ENCODE peak calls at places on chromosomes 5 and 9, in four cellular contexts. M is neural progenitor cell, E is AG04450, V is H9. X is an unnamed sample.

GRCh38 chr5:75677607-75678006 is 39.6 kb downstream of the POC5 start:
- DNase-seq in M (no peak), E (no peak), V (no peak), X (no peak)

GRCh38 chr5:57332350-57332749 is 150.3 kb downstream of the ACTBL2 start:
- DNase-seq in E (peak; percentile 60), M (no peak), V (no peak), X (no peak)

GRCh38 chr9:120755044-120755443 is 38.2 kb downstream of the FBXW2 start:
- DNase-seq in E (no peak), M (no peak), V (no peak), X (no peak)

GRCh38 chr9:14692536-14692917 is 705 bp downstream of the ZDHHC21 start:
- DNase-seq in M (no peak), E (no peak), V (no peak), X (no peak)

GRCh38 chr5:132656774-132657355 is 1.1 kb upstream of the IL13 start:
- DNase-seq in E (no peak), M (no peak), V (no peak), X (no peak)

GRCh38 chr9:128902351-128903078 is 18.3 kb upstream of the PHYHD1 start:
- DNase-seq in E (no peak), V (no peak), M (no peak), X (peak; percentile 56)

GRCh38 chr5:137867664-137868063 is at the start of gene MYOT:
- DNase-seq in V (no peak), M (no peak), E (no peak), X (no peak)

GRCh38 chr5:160507181-160507811 is 85.6 kb downstream of the PTTG1 start:
- DNase-seq in M (no peak), V (no peak), E (no peak), X (no peak)

GRCh38 chr5:31639488-31640011 is 619 bp downstream of the PDZD2 start:
- DNase-seq in M (peak; percentile 49), E (no peak), V (no peak), X (peak; percentile 21)

GRCh38 chr5:180494510-180495181 is 467 bp downstream of the CNOT6 start:
- DNase-seq in V (peak; percentile 48), M (peak; percentile 74), E (no peak), X (no peak)

GRCh38 chr9:86093788-86094555 is 5.4 kb downstream of the GOLM1 start:
- DNase-seq in M (no peak), E (no peak), V (no peak), X (no peak)

GRCh38 chr5:139051392-139051791 is 146.8 kb downstream of the SIL1 start:
- DNase-seq in M (no peak), E (no peak), V (no peak), X (no peak)

DNA sequence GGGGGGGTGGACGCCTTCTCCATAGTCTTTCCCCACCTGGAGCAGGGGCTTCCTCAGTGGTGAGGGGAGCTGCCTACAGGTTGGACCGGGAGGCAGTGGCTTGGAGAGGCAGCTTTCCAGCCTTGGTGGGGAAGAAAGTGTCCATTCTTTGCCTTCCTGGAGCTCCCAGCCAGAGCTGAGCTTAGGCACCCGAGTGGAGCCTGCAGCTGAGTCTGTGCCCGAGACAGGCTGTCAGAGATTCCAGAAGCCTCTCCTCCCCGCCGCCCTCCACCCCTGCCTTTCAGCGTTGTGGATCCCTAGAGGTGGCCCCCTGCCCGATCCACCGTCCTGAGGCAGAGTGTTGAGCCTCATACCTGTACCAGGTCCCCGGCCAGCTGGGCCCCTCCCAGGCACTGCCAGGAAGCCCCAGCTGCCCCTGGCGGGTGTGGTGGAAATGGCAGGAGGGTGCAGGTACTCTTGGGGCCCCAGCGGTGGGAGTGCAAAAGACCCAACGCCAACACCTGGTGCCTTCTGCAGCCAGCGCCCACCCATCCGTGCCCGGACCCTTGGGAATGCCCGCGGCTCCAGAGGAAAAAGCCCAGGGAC is 112.0 kb downstream of the RXRA start:
- DNase-seq in E (no peak), V (peak; percentile 70), M (peak; percentile 22), X (no peak)
- TF ChIP-seq CTCF in E (no peak), V (peak; percentile 52), M (peak; percentile 13), X (no peak)

DNA sequence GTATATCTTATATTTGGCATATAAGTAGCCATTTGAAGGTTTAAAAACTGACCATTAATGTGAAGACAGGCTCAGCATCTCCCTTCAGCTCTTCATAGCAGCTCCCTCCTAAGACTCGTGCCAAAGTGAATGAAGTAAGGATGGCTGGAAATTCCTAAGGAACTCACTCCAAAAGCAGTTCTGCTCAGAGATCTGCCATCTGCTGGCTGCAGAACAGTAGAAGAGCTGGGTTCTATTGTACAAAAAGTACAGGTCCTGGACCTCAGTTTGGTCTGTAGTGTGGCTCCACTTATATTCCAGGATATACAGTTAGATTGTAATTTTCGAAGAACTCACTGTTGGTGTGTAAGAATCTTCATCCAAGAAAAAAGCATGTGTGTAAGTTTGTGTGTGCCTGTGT is 104.9 kb upstream of the RUSC2 start:
- DNase-seq in V (no peak), E (peak; percentile 37), M (peak; percentile 38), X (no peak)
- TF ChIP-seq CTCF in V (peak; percentile 46), E (peak; percentile 69), M (peak; percentile 47), X (no peak)

GRCh38 chr9:2138646-2139045 is 123.5 kb downstream of the SMARCA2 start:
- DNase-seq in M (no peak), V (no peak), E (no peak), X (no peak)
- TF ChIP-seq CTCF in M (no peak), V (no peak), E (no peak), X (no peak)

GRCh38 chr5:55603947-55604346 is 69.2 kb upstream of the PLPP1 start:
- DNase-seq in M (no peak), E (no peak), V (no peak), X (no peak)
- TF ChIP-seq CTCF in M (no peak), E (no peak), V (no peak), X (no peak)

DNA sequence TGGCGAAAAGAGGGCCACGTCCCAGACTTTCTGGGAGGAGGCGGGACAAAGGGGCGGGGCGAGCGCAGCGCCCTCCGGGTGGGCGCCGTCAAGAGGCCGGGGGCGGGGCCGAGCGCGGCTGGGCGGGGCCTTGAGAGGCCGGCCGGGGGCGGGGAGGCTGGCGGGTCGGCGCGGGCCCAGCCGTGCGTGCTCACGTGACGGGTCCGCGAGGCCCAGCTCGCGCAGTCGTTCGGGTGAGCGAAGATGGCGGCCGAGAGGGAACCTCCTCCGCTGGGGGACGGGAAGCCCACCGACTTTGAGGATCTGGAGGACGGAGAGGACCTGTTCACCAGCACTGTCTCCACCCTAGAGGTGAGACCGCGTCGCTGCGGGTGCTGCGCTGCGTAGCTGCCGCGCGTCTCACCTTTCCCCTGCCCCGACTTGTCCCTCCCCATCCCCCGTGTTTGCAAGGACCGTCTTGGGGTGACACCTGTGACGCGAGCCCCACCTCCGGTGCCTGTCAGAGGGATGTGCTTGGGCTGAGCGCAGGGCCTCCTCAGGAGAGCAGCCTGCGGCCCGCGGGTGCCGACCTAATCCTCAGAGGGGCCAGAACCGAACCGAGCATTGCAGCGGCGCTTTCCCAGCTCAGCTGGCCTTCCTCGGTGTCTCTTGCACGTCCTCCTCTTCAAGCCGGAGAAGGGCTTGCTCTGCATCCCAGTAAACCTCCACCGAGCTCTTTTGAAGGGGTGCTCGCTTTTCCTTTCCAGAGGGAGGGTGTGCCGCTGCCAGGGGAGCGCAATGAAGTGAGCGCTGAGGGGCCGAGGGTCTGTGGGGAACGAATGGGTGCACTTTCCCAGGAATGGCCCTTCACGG is at the start of gene SNX2:
- DNase-seq in M (peak; percentile 97), E (peak; percentile 46), V (peak; percentile 93), X (peak; percentile 96)
- TF ChIP-seq CTCF in M (peak; percentile 40), E (peak; percentile 14), V (peak; percentile 34), X (no peak)

DNA sequence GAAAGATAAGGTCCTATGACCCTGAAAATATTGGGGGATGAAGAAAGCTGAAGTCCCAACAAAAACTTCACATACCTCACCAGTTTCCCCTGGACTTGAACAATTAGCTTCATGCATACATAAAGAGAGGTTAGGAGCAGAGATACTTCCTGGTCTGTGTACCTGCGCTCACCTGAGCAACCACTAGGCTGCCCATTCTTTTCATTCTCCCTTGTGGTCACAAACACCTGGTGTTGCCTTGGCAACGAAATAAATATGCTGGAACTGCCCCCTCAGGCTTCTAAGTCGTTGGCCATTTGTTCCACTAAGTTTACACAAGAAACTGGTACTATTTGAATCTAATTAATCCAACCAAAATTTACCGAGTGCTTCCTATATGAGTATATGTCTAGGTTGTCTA is 18.1 kb downstream of the OTP start:
- DNase-seq in E (no peak), M (no peak), V (peak; percentile 91), X (no peak)
- TF ChIP-seq CTCF in E (no peak), M (no peak), V (peak; percentile 69), X (no peak)

DNA sequence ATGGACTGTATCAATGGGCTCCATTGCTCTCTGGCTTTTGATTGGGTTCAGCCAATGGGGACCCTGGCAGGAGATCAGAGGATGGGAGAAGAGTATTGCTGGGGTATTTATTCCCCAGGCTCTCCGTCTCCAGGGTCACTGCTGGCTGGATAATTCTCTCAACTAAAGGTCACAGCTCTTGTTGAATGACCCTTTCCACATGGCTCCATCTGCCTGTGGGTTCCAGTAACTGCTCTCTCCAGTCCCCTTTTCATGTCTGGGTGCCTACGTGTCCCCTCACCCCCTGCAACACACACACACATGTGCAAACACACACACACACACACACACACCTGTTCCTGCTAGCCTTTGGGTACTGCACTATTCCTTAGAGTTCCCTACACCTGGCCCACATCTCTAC is 53.9 kb upstream of the RIC1 start:
- DNase-seq in M (peak; percentile 9), E (no peak), V (peak; percentile 29), X (no peak)
- TF ChIP-seq CTCF in M (no peak), E (no peak), V (peak; percentile 25), X (no peak)

DNA sequence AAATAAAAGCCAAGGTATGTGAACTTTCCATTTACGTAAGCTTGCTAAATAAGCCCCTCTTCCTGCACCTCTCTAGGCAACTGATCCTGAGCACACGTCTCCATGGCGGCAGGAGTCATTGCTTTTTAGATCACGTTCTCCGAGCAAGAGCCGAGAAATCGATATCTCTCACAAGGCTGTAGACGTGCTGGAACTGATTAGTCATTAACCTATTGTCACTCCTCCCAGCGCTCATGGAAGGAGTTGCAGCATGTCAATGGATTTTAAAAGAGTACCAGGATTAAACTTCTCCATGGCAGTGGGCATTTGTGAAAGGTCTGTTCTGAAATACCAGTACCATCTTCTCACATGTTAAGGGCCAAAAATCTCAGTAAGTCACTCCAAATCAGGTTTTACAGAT is 4.7 kb upstream of the ADCY2 start:
- DNase-seq in M (peak; percentile 54), V (no peak), E (no peak), X (no peak)
- TF ChIP-seq CTCF in M (peak; percentile 36), V (peak; percentile 53), E (no peak), X (no peak)

DNA sequence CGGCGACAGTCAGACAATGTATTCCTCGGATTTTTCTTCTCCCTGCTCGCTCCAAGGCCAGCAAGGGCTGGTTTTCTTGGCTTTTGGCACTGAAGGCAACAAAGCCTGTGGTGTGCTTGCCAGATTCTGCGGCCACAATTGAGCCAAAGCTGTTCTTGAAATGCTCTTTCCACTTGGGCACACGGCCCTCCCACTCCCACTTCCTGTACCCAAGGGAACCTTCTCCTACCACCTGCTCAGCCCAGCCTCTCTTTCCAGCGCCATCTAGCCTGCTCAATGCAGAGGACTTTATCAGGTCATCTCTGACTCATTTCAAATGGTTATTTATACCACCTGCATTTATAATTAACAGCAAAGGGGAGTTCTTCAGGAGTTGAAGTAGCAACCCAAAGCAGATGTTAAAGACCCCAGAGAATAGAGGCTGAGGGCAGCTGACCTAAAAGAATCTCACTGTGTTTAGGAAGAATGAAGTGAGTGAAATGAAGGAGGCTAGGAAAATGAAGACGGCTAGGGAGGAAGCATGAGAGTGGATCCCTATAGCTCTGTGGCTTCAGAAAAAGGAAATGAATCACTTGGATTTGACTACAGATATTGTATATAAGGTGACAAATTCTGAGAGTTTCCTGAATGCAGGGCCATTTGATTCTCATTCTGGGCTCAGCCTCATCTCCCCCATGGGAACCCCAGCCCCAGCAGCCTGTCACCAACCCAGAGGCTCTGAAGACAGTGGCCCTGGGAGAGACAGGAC is 439.0 kb downstream of the ENC1 start:
- DNase-seq in E (no peak), V (no peak), M (no peak), X (no peak)
- TF ChIP-seq CTCF in E (no peak), V (no peak), M (no peak), X (no peak)

X was measured in activated B cell treated with CpG ODN at 0.5 μM for 24 hours.